ENCODE peak calls at places on chromosome 22, in six cellular contexts. B, K, F, T, P and W are unnamed samples.

GRCh38 chr22:37999236-37999635 is 14.9 kb upstream of the SOX10 start:
- DNase-seq in B (no peak), K (no peak), F (no peak), T (no peak), P (no peak), W (no peak)

GRCh38 chr22:40506762-40507161 is 129.8 kb downstream of the MRTFA start:
- DNase-seq in B (no peak), K (no peak), F (no peak), T (no peak), P (no peak), W (no peak)

GRCh38 chr22:44344407-44344806 is 31.7 kb upstream of the SHISAL1 start:
- DNase-seq in B (no peak), K (no peak), F (no peak), T (no peak), P (no peak), W (no peak)

GRCh38 chr22:48580481-48580970 is 1247.1 kb downstream of the BRD1 start:
- DNase-seq in B (no peak), K (no peak), F (no peak), T (no peak), P (no peak), W (no peak)

GRCh38 chr22:40509401-40510134 is 127.0 kb downstream of the MRTFA start:
- DNase-seq in B (peak), K (peak), F (no peak), T (no peak), P (no peak), W (peak)

GRCh38 chr22:18120941-18121340 is 10.3 kb downstream of the TUBA8 start:
- DNase-seq in B (no peak), K (no peak), F (no peak), T (no peak), P (no peak), W (no peak)

GRCh38 chr22:44249376-44250147 is 63.2 kb downstream of the SHISAL1 start:
- DNase-seq in B (no peak), K (no peak), F (no peak), T (no peak), P (no peak), W (no peak)

GRCh38 chr22:37604875-37605274 is 3.8 kb upstream of the GGA1 start:
- DNase-seq in B (no peak), K (no peak), F (no peak), T (no peak), P (no peak), W (no peak)

GRCh38 chr22:40381461-40381860 is 11.1 kb downstream of the SGSM3 start:
- DNase-seq in B (no peak), K (no peak), F (no peak), T (no peak), P (no peak), W (no peak)

GRCh38 chr22:22616636-22617035 is 27.8 kb upstream of the GGTLC2 start:
- DNase-seq in B (no peak), K (no peak), F (no peak), T (no peak), P (no peak), W (no peak)

GRCh38 chr22:46528121-46528610 is 9.3 kb downstream of the CELSR1 start:
- DNase-seq in B (peak), K (peak), F (no peak), T (no peak), P (no peak), W (no peak)

GRCh38 chr22:27627444-27627833 is 174.1 kb downstream of the MN1 start:
- DNase-seq in B (no peak), K (no peak), F (no peak), T (no peak), P (no peak), W (no peak)

GRCh38 chr22:38953577-38954413 is 3.6 kb upstream of the APOBEC3A start:
- DNase-seq in B (no peak), K (peak), F (no peak), T (peak), P (no peak), W (no peak)

GRCh38 chr22:45742866-45743450 is 71.3 kb downstream of the ATXN10 start:
- DNase-seq in B (peak), K (peak), F (no peak), T (no peak), P (peak), W (no peak)

GRCh38 chr22:35756722-35757121 is 39.0 kb downstream of the APOL5 start:
- DNase-seq in B (no peak), K (no peak), F (no peak), T (no peak), P (no peak), W (no peak)

GRCh38 chr22:46661221-46661851 is 41.1 kb downstream of the GRAMD4 start:
- DNase-seq in B (peak), K (peak), F (no peak), T (no peak), P (no peak), W (no peak)

GRCh38 chr22:22681221-22681739 is 36.9 kb downstream of the GGTLC2 start:
- DNase-seq in B (peak), K (peak), F (no peak), T (no peak), P (no peak), W (no peak)

GRCh38 chr22:45818130-45819085 is 146.8 kb downstream of the ATXN10 start:
- DNase-seq in B (peak), K (peak), F (peak), T (no peak), P (no peak), W (no peak)

GRCh38 chr22:32053165-32053755 is 10.2 kb downstream of the SLC5A1 start:
- DNase-seq in B (no peak), K (no peak), F (no peak), T (no peak), P (no peak), W (no peak)

GRCh38 chr22:25110596-25110845 is 89.1 kb upstream of the CRYBB3 start:
- DNase-seq in B (no peak), K (no peak), F (no peak), T (no peak), P (no peak), W (no peak)

GRCh38 chr22:29670615-29671014 is 49.2 kb upstream of the CABP7 start:
- DNase-seq in B (no peak), K (no peak), F (no peak), T (no peak), P (no peak), W (no peak)

GRCh38 chr22:38086001-38086845 is 2.2 kb upstream of the SLC16A8 start:
- DNase-seq in B (no peak), K (no peak), F (no peak), T (peak), P (no peak), W (no peak)

GRCh38 chr22:32202161-32202538 is 2.7 kb downstream of the RFPL2 start:
- DNase-seq in B (no peak), K (no peak), F (no peak), T (no peak), P (no peak), W (no peak)

GRCh38 chr22:40805699-40806203 is 13.4 kb downstream of the SLC25A17 start:
- DNase-seq in B (no peak), K (no peak), F (no peak), T (no peak), P (no peak), W (no peak)

GRCh38 chr22:46961591-46962290 is 199.3 kb downstream of the TBC1D22A start:
- DNase-seq in B (no peak), K (no peak), F (no peak), T (peak), P (no peak), W (no peak)

GRCh38 chr22:26555478-26555877 is 34.5 kb downstream of the TPST2 start:
- DNase-seq in B (no peak), K (no peak), F (peak), T (no peak), P (no peak), W (no peak)

GRCh38 chr22:33110562-33111163 is 52.5 kb upstream of the SYN3 start:
- DNase-seq in B (no peak), K (no peak), F (no peak), T (peak), P (no peak), W (no peak)

GRCh38 chr22:22689621-22690345 is 45.4 kb downstream of the GGTLC2 start:
- DNase-seq in B (no peak), K (no peak), F (no peak), T (no peak), P (no peak), W (no peak)

GRCh38 chr22:30650508-30651116 is 15.0 kb downstream of the SLC35E4 start:
- DNase-seq in B (no peak), K (no peak), F (no peak), T (no peak), P (no peak), W (no peak)

GRCh38 chr22:27474711-27475547 is 326.6 kb downstream of the MN1 start:
- DNase-seq in B (peak), K (peak), F (no peak), T (no peak), P (no peak), W (no peak)

GRCh38 chr22:27885977-27886842 is 32.8 kb downstream of the PITPNB start:
- DNase-seq in B (peak), K (peak), F (no peak), T (no peak), P (peak), W (no peak)

GRCh38 chr22:46023558-46023981 is 46.6 kb upstream of the WNT7B start:
- DNase-seq in B (peak), K (peak), F (no peak), T (peak), P (no peak), W (no peak)

GRCh38 chr22:43811777-43812148 is 342 bp downstream of the EFCAB6 start:
- DNase-seq in B (peak), K (peak), F (no peak), T (no peak), P (no peak), W (no peak)

GRCh38 chr22:27286711-27287110 is 514.8 kb downstream of the MN1 start:
- DNase-seq in B (no peak), K (no peak), F (no peak), T (no peak), P (no peak), W (no peak)

GRCh38 chr22:30444632-30445437 is 19.3 kb downstream of the MTFP1 start:
- DNase-seq in B (peak), K (peak), F (no peak), T (no peak), P (peak), W (peak)

GRCh38 chr22:48921411-48921903 is 906.2 kb downstream of the BRD1 start:
- DNase-seq in B (no peak), K (no peak), F (no peak), T (peak), P (no peak), W (no peak)

GRCh38 chr22:41725510-41726110 is 26.3 kb downstream of the MEI1 start:
- DNase-seq in B (no peak), K (peak), F (no peak), T (no peak), P (no peak), W (no peak)